ENCODE peak calls at places on chromosomes 4 and X, in nine cellular contexts. U, T, W, J, Q, H, C, I and O are unnamed samples.

GRCh38 chr4:78069309-78069708 is 12.2 kb downstream of the FRAS1 start:
- DNase-seq in U (no peak), T (no peak), W (no peak), J (no peak), Q (no peak), H (no peak), C (no peak), I (no peak), O (no peak)

GRCh38 chr4:76545161-76545884 is 110.3 kb downstream of the SHROOM3 start:
- DNase-seq in U (no peak), T (no peak), W (peak; percentile 75), J (no peak), Q (peak; percentile 64), H (no peak), C (no peak), I (no peak), O (no peak)

GRCh38 chr4:169583563-169583962 is 28.8 kb downstream of the NEK1 start:
- DNase-seq in U (no peak), T (no peak), W (no peak), J (no peak), Q (no peak), H (no peak), C (no peak), I (peak; percentile 49), O (no peak)

GRCh38 chr4:53932784-53933183 is 131.6 kb downstream of the CHIC2 start:
- DNase-seq in U (no peak), T (no peak), W (no peak), J (no peak), Q (no peak), H (no peak), C (no peak), I (peak; percentile 72), O (no peak)

GRCh38 chr4:80486603-80487002 is 151.1 kb downstream of the CFAP299 start:
- DNase-seq in U (no peak), T (no peak), W (no peak), J (no peak), Q (no peak), H (no peak), C (peak; percentile 18), I (no peak), O (no peak)

GRCh38 chr4:39936565-39937418 is 40.9 kb downstream of the PDS5A start:
- DNase-seq in U (no peak), T (no peak), W (no peak), J (no peak), Q (no peak), H (no peak), C (peak; percentile 11), I (no peak), O (no peak)

GRCh38 chr4:87525636-87526035 is 3.5 kb downstream of the SPARCL1 start:
- DNase-seq in U (no peak), T (no peak), W (no peak), J (no peak), Q (no peak), H (no peak), C (no peak), I (no peak), O (no peak)

GRCh38 chr4:166670341-166670740 is 564.0 kb downstream of the SPOCK3 start:
- DNase-seq in U (no peak), T (no peak), W (no peak), J (no peak), Q (no peak), H (no peak), C (no peak), I (no peak), O (no peak)

GRCh38 chrX:67290489-67291220 is 253.2 kb upstream of the AR start:
- DNase-seq in U (no peak), T (no peak), W (no peak), J (no peak), Q (no peak), H (no peak), C (no peak), I (no peak), O (no peak)

GRCh38 chrX:50920132-50920531 is 9.6 kb downstream of the BMP15 start:
- DNase-seq in U (no peak), T (no peak), W (no peak), J (no peak), Q (no peak), H (no peak), C (peak; percentile 0), I (peak; percentile 20), O (no peak)

GRCh38 chr4:30413915-30414314 is 306.3 kb upstream of the PCDH7 start:
- DNase-seq in U (no peak), T (no peak), W (no peak), J (no peak), Q (no peak), H (no peak), C (no peak), I (peak; percentile 0), O (no peak)

GRCh38 chr4:76691767-76692689 is 205.9 kb downstream of the SOWAHB start:
- DNase-seq in U (no peak), T (no peak), W (peak; percentile 67), J (no peak), Q (peak; percentile 35), H (no peak), C (no peak), I (no peak), O (no peak)

GRCh38 chr4:18406220-18406619 is 384.7 kb upstream of the LCORL start:
- DNase-seq in U (no peak), T (no peak), W (no peak), J (no peak), Q (no peak), H (no peak), C (no peak), I (no peak), O (no peak)

GRCh38 chr4:186144596-186145569 is 40.4 kb downstream of the FAM149A start:
- DNase-seq in U (no peak), T (no peak), W (no peak), J (no peak), Q (peak; percentile 8), H (no peak), C (peak; percentile 77), I (peak; percentile 76), O (no peak)

GRCh38 chrX:136577562-136577961 is 45.5 kb downstream of the VGLL1 start:
- DNase-seq in U (peak; percentile 12), T (peak; percentile 55), W (no peak), J (peak; percentile 1), Q (peak; percentile 23), H (peak; percentile 37), C (peak; percentile 9), I (peak; percentile 69), O (no peak)

GRCh38 chrX:46713672-46714487 is 45.0 kb downstream of the SLC9A7 start:
- DNase-seq in U (peak; percentile 28), T (no peak), W (no peak), J (no peak), Q (no peak), H (no peak), C (no peak), I (peak; percentile 12), O (no peak)